ENCODE peak calls at places on chromosomes 5 and 9, in six cellular contexts. Z is brain microvascular endothelial cell, D is heart right ventricle, M is heart left ventricle, U is prostate gland, Y is upper lobe of left lung. I is an unnamed sample.
A peak's percentile ranks its signal among the peaks of the same experiment; 100 is the strongest.

GRCh38 chr9:123073991-123074422 is 40.5 kb downstream of the GPR21 start:
- DNase-seq in Z (no peak), U (no peak), Y (no peak), D (no peak), M (no peak), I (no peak)

GRCh38 chr9:98709968-98710965 is 1.5 kb upstream of the GABBR2 start:
- DNase-seq in U (no peak), M (no peak), Z (peak; percentile 35), Y (no peak), D (peak; percentile 26), I (no peak)

GRCh38 chr9:21813575-21814473 is 11.4 kb downstream of the MTAP start:
- DNase-seq in Y (peak; percentile 67), Z (peak; percentile 83), D (peak; percentile 81), M (peak; percentile 38), U (peak; percentile 82), I (peak; percentile 23)

GRCh38 chr5:175697846-175698245 is 40.0 kb downstream of the HRH2 start:
- DNase-seq in D (no peak), Z (no peak), M (no peak), U (no peak), Y (peak; percentile 7), I (no peak)

GRCh38 chr9:36834736-36835135 is 199.3 kb downstream of the PAX5 start:
- DNase-seq in D (no peak), U (no peak), Y (no peak), M (no peak), Z (no peak), I (peak; percentile 9)

GRCh38 chr5:140398379-140398811 is 3.2 kb upstream of the ANKHD1 start:
- DNase-seq in Z (no peak), Y (no peak), U (no peak), M (no peak), D (no peak), I (no peak)

GRCh38 chr5:38752622-38753021 is 93.2 kb upstream of the OSMR start:
- DNase-seq in Y (no peak), M (no peak), Z (no peak), D (no peak), U (no peak), I (no peak)

GRCh38 chr9:123425836-123426365 is 69.9 kb downstream of the CRB2 start:
- DNase-seq in Y (no peak), D (no peak), M (no peak), Z (no peak), U (no peak), I (no peak)

GRCh38 chr5:114221807-114222206 is 140.1 kb upstream of the KCNN2 start:
- DNase-seq in Z (no peak), Y (no peak), U (no peak), M (no peak), D (no peak), I (no peak)

GRCh38 chr5:87004101-87004500 is 263.6 kb upstream of the RASA1 start:
- DNase-seq in Y (no peak), Z (no peak), U (no peak), M (no peak), D (no peak), I (no peak)

GRCh38 chr9:112059980-112060348 is 115.1 kb downstream of the SUSD1 start:
- DNase-seq in D (no peak), U (no peak), Z (no peak), Y (no peak), M (no peak), I (no peak)

GRCh38 chr5:79378510-79379186 is 135.3 kb downstream of the HOMER1 start:
- DNase-seq in Z (no peak), U (no peak), D (peak; percentile 9), Y (no peak), M (no peak), I (no peak)

GRCh38 chr5:99348597-99348996 is 419.8 kb upstream of the CHD1 start:
- DNase-seq in M (no peak), Z (no peak), D (no peak), Y (no peak), U (no peak), I (no peak)

GRCh38 chr5:40844565-40844964 is 3.4 kb downstream of the CARD6 start:
- DNase-seq in Y (no peak), U (no peak), D (no peak), M (no peak), Z (no peak), I (no peak)

GRCh38 chr5:140833993-140834392 is at the start of gene PCDHA7:
- DNase-seq in Z (no peak), M (no peak), U (no peak), Y (no peak), D (no peak), I (no peak)

GRCh38 chr9:38414040-38414723 is 10.1 kb downstream of the IGFBPL1 start:
- DNase-seq in M (no peak), U (no peak), Y (no peak), Z (no peak), D (no peak), I (no peak)

GRCh38 chr5:142290574-142291299 is 34.1 kb downstream of the SPRY4 start:
- DNase-seq in M (peak; percentile 52), D (no peak), Z (peak; percentile 44), Y (no peak), U (peak; percentile 26), I (no peak)

GRCh38 chr5:36561596-36561995 is 44.8 kb upstream of the SLC1A3 start:
- DNase-seq in M (no peak), Z (no peak), Y (no peak), U (no peak), D (no peak), I (no peak)

GRCh38 chr5:57456531-57457135 is 26.0 kb downstream of the ACTBL2 start:
- DNase-seq in Y (no peak), Z (no peak), D (no peak), U (no peak), M (no peak), I (no peak)

GRCh38 chr5:78771260-78772240 is 123.0 kb upstream of the LHFPL2 start:
- DNase-seq in Z (no peak), U (no peak), D (no peak), Y (no peak), M (no peak), I (no peak)

GRCh38 chr9:127085186-127085585 is 37.2 kb downstream of the ANGPTL2 start:
- DNase-seq in Z (no peak), Y (no peak), U (no peak), M (no peak), D (no peak), I (no peak)

GRCh38 chr5:34511915-34512314 is 144.2 kb upstream of the RAI14 start:
- DNase-seq in Z (no peak), U (peak; percentile 54), Y (no peak), D (no peak), M (peak; percentile 40), I (no peak)

GRCh38 chr9:126114850-126115460 is 211.7 kb upstream of the MVB12B start:
- DNase-seq in U (no peak), M (no peak), Z (no peak), Y (no peak), D (no peak), I (no peak)

GRCh38 chr9:98191615-98192502 is 578 bp downstream of the CORO2A start:
- DNase-seq in Z (no peak), Y (peak; percentile 74), U (peak; percentile 49), D (peak; percentile 17), M (peak; percentile 33), I (no peak)

GRCh38 chr5:73940026-73940425 is 314.0 kb downstream of the ARHGEF28 start:
- DNase-seq in D (no peak), M (no peak), Z (peak; percentile 58), Y (no peak), U (no peak), I (no peak)

GRCh38 chr9:129404621-129405020 is 216.3 kb downstream of the C9orf50 start:
- DNase-seq in Y (no peak), Z (no peak), D (no peak), M (no peak), U (no peak), I (no peak)

GRCh38 chr5:61254969-61255555 is 77.0 kb upstream of the ZSWIM6 start:
- DNase-seq in Y (no peak), D (no peak), M (no peak), Z (no peak), U (no peak), I (no peak)

GRCh38 chr9:89435315-89435823 is 62.5 kb downstream of the SEMA4D start:
- DNase-seq in Z (no peak), M (no peak), U (peak; percentile 90), Y (peak; percentile 88), D (no peak), I (no peak)

GRCh38 chr9:89437772-89438171 is 60.1 kb downstream of the SEMA4D start:
- DNase-seq in U (no peak), M (no peak), D (no peak), Z (no peak), Y (no peak), I (no peak)

GRCh38 chr9:89434636-89435314 is 63.1 kb downstream of the SEMA4D start:
- DNase-seq in M (no peak), D (no peak), Y (no peak), Z (no peak), U (no peak), I (no peak)

GRCh38 chr9:89436963-89437625 is 60.8 kb downstream of the SEMA4D start:
- DNase-seq in U (peak; percentile 30), Y (peak; percentile 92), M (no peak), D (no peak), Z (no peak), I (no peak)

GRCh38 chr9:89436326-89436725 is 61.6 kb downstream of the SEMA4D start:
- DNase-seq in U (no peak), D (no peak), Y (no peak), Z (no peak), M (no peak), I (peak; percentile 84)
- H3K27ac ChIP-seq in U (no peak overlapping the region), D (no peak overlapping the region), Y (peak overlapping the region; percentile 23), Z (no peak overlapping the region), M (no peak overlapping the region), I (peak overlapping the region; percentile 96)

DNA sequence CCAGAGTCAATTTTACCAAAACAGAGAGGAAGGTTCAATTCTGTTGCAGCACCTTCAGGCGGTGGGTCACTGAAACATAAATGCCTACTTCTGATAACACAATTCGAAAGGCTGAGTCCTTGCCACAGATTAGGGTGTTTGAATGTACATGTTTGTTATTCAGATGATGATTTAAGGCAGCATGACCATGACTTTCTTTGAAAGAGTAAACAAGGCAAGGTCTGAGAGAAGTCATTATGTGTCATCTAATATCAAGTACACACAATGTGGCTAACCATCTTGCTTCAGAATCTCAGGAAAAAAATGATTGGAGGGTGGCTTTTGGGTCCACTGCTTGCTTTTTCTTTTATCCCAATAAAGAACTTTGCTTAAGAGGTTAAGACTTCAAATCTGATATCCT is 457.5 kb downstream of the TAF11L14 start:
- DNase-seq in Y (no peak), M (no peak), Z (no peak), U (no peak), D (no peak), I (no peak)
- H3K27ac ChIP-seq in Y (no peak overlapping the region), M (no peak overlapping the region), Z (no peak overlapping the region), U (no peak overlapping the region), D (no peak overlapping the region), I (no peak overlapping the region)

GRCh38 chr5:172854451-172854871 is 20.4 kb downstream of the ERGIC1 start:
- DNase-seq in Z (no peak), U (peak; percentile 88), M (peak; percentile 57), Y (peak; percentile 65), D (no peak), I (no peak)
- H3K27ac ChIP-seq in Z (peak overlapping the region; percentile 60), U (peak overlapping the region; percentile 93), M (peak overlapping the region; percentile 77), Y (peak overlapping the region; percentile 81), D (peak overlapping the region; percentile 93), I (peak overlapping the region; percentile 10)

DNA sequence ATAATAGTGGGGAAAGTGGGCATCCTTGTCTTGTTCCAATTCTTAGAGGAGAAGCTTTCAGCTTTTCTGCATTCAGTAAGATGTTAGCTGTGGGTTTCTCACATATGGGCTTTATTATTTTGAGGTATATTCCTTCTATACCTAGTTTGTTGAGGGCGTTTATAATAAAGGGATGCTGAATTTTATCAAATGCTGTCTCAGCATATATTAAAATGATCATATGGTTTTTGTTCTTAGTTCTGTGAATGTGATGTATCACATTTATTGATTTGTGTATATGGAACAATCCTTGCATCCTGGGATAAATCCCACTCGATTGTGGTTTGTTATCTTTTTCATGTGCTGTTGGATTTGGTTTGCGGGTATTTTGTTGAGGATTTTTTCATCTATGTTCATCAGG is 43.1 kb downstream of the FGD3 start:
- DNase-seq in Y (no peak), U (no peak), D (no peak), M (no peak), Z (no peak), I (no peak)
- H3K27ac ChIP-seq in Y (no peak overlapping the region), U (no peak overlapping the region), D (no peak overlapping the region), M (no peak overlapping the region), Z (no peak overlapping the region), I (no peak overlapping the region)